ENCODE peak calls at places on chromosomes 5 and 9, in five cellular contexts. A is GM23248, B is pancreas, S is uterus, I is body of pancreas. M is an unnamed sample.
A peak's percentile ranks its signal among the peaks of the same experiment; 100 is the strongest.

GRCh38 chr9:133604214-133604613 is 5.0 kb downstream of the FAM163B start:
- DNase-seq in A (no peak), B (no peak), S (no peak), I (no peak), M (no peak)

GRCh38 chr9:113578877-113579269 is 115.3 kb downstream of the RGS3 start:
- DNase-seq in A (peak; percentile 96), B (no peak), S (no peak), I (peak; percentile 54), M (no peak)

GRCh38 chr9:97548819-97549540 is 47.5 kb downstream of the TMOD1 start:
- DNase-seq in A (no peak), B (no peak), S (no peak), I (no peak), M (no peak)

GRCh38 chr5:94181940-94182339 is 436.5 kb downstream of the KIAA0825 start:
- DNase-seq in A (peak; percentile 12), B (no peak), S (no peak), I (no peak), M (no peak)

GRCh38 chr9:6870149-6870548 is 112.4 kb downstream of the KDM4C start:
- DNase-seq in A (no peak), B (no peak), S (no peak), I (no peak), M (no peak)

GRCh38 chr5:176529116-176529823 is 7.9 kb downstream of the RNF44 start:
- DNase-seq in A (no peak), B (no peak), S (no peak), I (no peak), M (no peak)

GRCh38 chr9:133114451-133114885 is 6.6 kb downstream of the RALGDS start:
- DNase-seq in A (peak; percentile 58), B (peak; percentile 40), S (no peak), I (peak; percentile 44), M (peak; percentile 57)

GRCh38 chr5:11422342-11422741 is 481.9 kb downstream of the CTNND2 start:
- DNase-seq in A (no peak), B (no peak), S (no peak), I (no peak), M (no peak)

GRCh38 chr5:124812771-124813358 is 66.4 kb upstream of the ZNF608 start:
- DNase-seq in A (no peak), B (no peak), S (no peak), I (no peak), M (no peak)

GRCh38 chr9:129885018-129885669 is 49.9 kb downstream of the USP20 start:
- DNase-seq in A (peak; percentile 68), B (peak; percentile 56), S (peak; percentile 48), I (peak; percentile 56), M (no peak)

GRCh38 chr5:37900692-37901091 is 60.9 kb upstream of the GDNF start:
- DNase-seq in A (peak; percentile 66), B (peak; percentile 22), S (peak; percentile 55), I (peak; percentile 21), M (no peak)

GRCh38 chr5:139838381-139839197 is 43.0 kb downstream of the PSD2 start:
- DNase-seq in A (no peak), B (no peak), S (no peak), I (no peak), M (no peak)

GRCh38 chr9:109574061-109574882 is 76.2 kb upstream of the PTPN3 start:
- DNase-seq in A (peak; percentile 81), B (no peak), S (no peak), I (peak; percentile 38), M (no peak)

GRCh38 chr5:107469485-107469884 is 201.3 kb downstream of the EFNA5 start:
- DNase-seq in A (peak; percentile 70), B (no peak), S (no peak), I (no peak), M (no peak)

GRCh38 chr9:109600142-109600541 is 102.0 kb upstream of the PTPN3 start:
- DNase-seq in A (peak; percentile 71), B (no peak), S (no peak), I (no peak), M (no peak)

GRCh38 chr5:78025540-78025939 is 249.4 kb upstream of the TBCA start:
- DNase-seq in A (no peak), B (no peak), S (no peak), I (no peak), M (no peak)

GRCh38 chr5:140344683-140345423 is 1.6 kb downstream of the HBEGF start:
- DNase-seq in A (peak; percentile 60), B (no peak), S (no peak), I (peak; percentile 40), M (no peak)

GRCh38 chr9:36450110-36450732 is 50.2 kb upstream of the RNF38 start:
- DNase-seq in A (peak; percentile 78), B (no peak), S (no peak), I (peak; percentile 33), M (no peak)

GRCh38 chr9:136246849-136247550 is 1.4 kb upstream of the QSOX2 start:
- DNase-seq in A (no peak), B (peak; percentile 50), S (no peak), I (no peak), M (no peak)

GRCh38 chr9:95008151-95008771 is 281.8 kb downstream of the AOPEP start:
- DNase-seq in A (peak; percentile 45), B (no peak), S (no peak), I (peak; percentile 57), M (no peak)

GRCh38 chr9:3441197-3441816 is 84.5 kb downstream of the RFX3 start:
- DNase-seq in A (peak; percentile 75), B (no peak), S (no peak), I (peak; percentile 74), M (no peak)

GRCh38 chr5:133421394-133421793 is 190.9 kb downstream of the FSTL4 start:
- DNase-seq in A (peak; percentile 43), B (no peak), S (no peak), I (no peak), M (no peak)

GRCh38 chr5:176847726-176848290 is 37.4 kb downstream of the UNC5A start:
- DNase-seq in A (no peak), B (no peak), S (no peak), I (no peak), M (no peak)

GRCh38 chr5:67795781-67796477 is 419.6 kb upstream of the PIK3R1 start:
- DNase-seq in A (peak; percentile 23), B (no peak), S (no peak), I (no peak), M (no peak)

GRCh38 chr5:39167973-39168345 is 51.4 kb downstream of the FYB1 start:
- DNase-seq in A (no peak), B (no peak), S (no peak), I (no peak), M (no peak)

GRCh38 chr9:127340721-127341120 is 56.2 kb upstream of the SLC2A8 start:
- DNase-seq in A (peak; percentile 5), B (no peak), S (no peak), I (no peak), M (no peak)

GRCh38 chr9:32378496-32378895 is 5.9 kb upstream of the ACO1 start:
- DNase-seq in A (peak; percentile 81), B (no peak), S (no peak), I (peak; percentile 28), M (peak; percentile 45)

GRCh38 chr5:151741678-151742423 is 16.6 kb downstream of the ATOX1 start:
- DNase-seq in A (peak; percentile 86), B (no peak), S (no peak), I (no peak), M (no peak)

GRCh38 chr5:178630475-178630930 is 3.7 kb upstream of the CLK4 start:
- DNase-seq in A (peak; percentile 36), B (no peak), S (no peak), I (no peak), M (no peak)

GRCh38 chr9:123364241-123364824 is 8.3 kb downstream of the CRB2 start:
- DNase-seq in A (peak; percentile 52), B (no peak), S (peak; percentile 87), I (no peak), M (peak; percentile 32)

GRCh38 chr5:180860273-180860886 is 696 bp downstream of the ZFP62 start:
- DNase-seq in A (peak; percentile 49), B (peak; percentile 42), S (no peak), I (no peak), M (peak; percentile 38)
- H3K27ac ChIP-seq in A (peak overlapping the region; percentile 67), B (peak overlapping the region; percentile 70), S (peak overlapping the region; percentile 83), I (peak overlapping the region; percentile 94), M (peak overlapping the region; percentile 68)

GRCh38 chr9:125850763-125851162 is 103.6 kb downstream of the PBX3 start:
- DNase-seq in A (peak; percentile 24), B (no peak), S (no peak), I (no peak), M (no peak)

GRCh38 chr9:125852386-125852785 is 105.2 kb downstream of the PBX3 start:
- DNase-seq in A (no peak), B (no peak), S (no peak), I (no peak), M (no peak)

GRCh38 chr9:125850231-125850630 is 103.1 kb downstream of the PBX3 start:
- DNase-seq in A (no peak), B (no peak), S (no peak), I (no peak), M (no peak)

GRCh38 chr9:125854553-125855275 is 107.5 kb downstream of the PBX3 start:
- DNase-seq in A (peak; percentile 74), B (no peak), S (no peak), I (no peak), M (no peak)

DNA sequence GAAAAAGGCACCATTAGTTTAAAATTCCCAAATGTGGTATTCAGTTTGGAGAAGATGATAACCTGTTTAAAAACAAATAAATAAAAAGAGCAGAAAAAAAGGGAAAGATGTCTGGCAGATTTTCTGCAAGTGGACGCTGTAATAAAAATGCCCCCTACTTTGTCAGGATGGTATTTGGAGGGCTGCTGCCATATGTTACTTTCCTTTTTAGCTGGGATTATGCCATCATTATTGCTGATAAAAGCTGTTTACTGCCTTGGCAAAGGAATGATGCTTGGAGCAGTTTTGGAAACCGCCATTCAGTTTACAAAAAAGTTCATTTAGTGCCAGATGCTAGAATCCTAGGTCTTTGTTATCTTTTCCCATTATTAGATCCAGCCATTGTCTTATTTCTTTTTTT is 104.8 kb downstream of the PBX3 start:
- DNase-seq in A (no peak), B (no peak), S (no peak), I (no peak), M (no peak)
- H3K27ac ChIP-seq in A (no peak overlapping the region), B (no peak overlapping the region), S (no peak overlapping the region), I (no peak overlapping the region), M (no peak overlapping the region)

DNA sequence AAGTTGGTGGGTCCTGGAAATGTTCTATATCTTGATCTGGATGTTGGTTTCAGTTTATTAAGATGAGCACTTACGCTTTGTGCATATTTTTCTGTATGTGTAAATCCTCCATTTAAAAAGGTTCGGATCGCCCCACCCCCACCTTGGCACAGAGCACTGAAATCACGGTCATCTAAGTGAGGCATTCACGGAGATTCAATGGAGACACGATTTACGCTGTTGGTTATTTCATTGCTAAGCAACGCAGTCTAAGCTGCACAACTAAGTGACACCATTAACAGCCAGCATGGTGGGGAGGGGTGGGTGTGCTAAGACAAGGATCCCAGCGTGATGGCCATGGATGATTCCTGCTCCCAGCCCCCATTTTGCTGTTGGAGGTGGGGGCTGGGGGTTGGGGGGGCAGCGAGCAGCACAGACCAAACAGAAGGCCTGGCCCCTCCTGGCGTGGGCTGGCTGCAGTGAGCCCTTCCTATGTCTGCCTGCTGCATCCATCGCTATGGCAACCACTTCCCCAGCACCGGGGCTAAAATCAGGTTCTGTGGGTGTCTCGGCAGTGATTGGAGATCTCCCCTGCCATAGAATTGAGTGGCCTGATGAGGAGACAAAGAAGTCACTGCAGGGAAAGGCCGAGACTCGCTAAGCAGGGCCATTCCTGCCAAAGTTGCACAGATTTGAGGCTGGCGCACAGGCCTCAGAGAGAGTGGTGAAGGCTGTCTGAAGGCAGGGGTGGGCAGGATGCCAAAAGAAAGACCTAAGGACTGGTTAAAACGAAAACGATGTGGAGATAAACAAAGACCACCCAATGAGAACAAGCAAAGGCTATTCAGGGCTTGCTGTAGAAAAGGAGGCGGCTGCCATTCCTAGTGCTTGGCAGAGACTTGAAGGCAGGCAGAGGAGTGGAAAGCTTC is 14.2 kb upstream of the MARCHF6 start:
- DNase-seq in A (no peak), B (no peak), S (no peak), I (no peak), M (no peak)
- H3K27ac ChIP-seq in A (no peak overlapping the region), B (no peak overlapping the region), S (no peak overlapping the region), I (no peak overlapping the region), M (peak overlapping the region; percentile 13)

GRCh38 chr9:118336167-118336951 is 632.2 kb downstream of the TLR4 start:
- DNase-seq in A (no peak), B (no peak), S (no peak), I (no peak), M (no peak)
- H3K27ac ChIP-seq in A (no peak overlapping the region), B (no peak overlapping the region), S (no peak overlapping the region), I (no peak overlapping the region), M (no peak overlapping the region)